ENCODE peak calls at places on chromosomes 12 and 14, in four cellular contexts. One of them, this sample, is unnamed.
A peak's percentile ranks its signal among the peaks of the same experiment; 100 is the strongest.

GRCh38 chr14:104115691-104116543 is 22.5 kb upstream of the KIF26A start:
- DNase-seq in kidney: peak; percentile 88
- DNase-seq in B cell: no peak
- DNase-seq in Caco-2: no peak
- DNase-seq in this sample: peak; percentile 82

GRCh38 chr12:10182662-10183061 is 3.8 kb downstream of the TMEM52B start:
- DNase-seq in kidney: no peak
- DNase-seq in B cell: no peak
- DNase-seq in Caco-2: no peak
- DNase-seq in this sample: no peak

GRCh38 chr12:78062781-78063180 is 232.1 kb downstream of the NAV3 start:
- DNase-seq in kidney: no peak
- DNase-seq in B cell: no peak
- DNase-seq in Caco-2: no peak
- DNase-seq in this sample: no peak

GRCh38 chr12:112854344-112854743 is 52.4 kb upstream of the OAS1 start:
- DNase-seq in kidney: no peak
- DNase-seq in B cell: no peak
- DNase-seq in Caco-2: no peak
- DNase-seq in this sample: no peak

GRCh38 chr14:85572845-85573244 is 42.9 kb downstream of the FLRT2 start:
- DNase-seq in kidney: no peak
- DNase-seq in B cell: no peak
- DNase-seq in Caco-2: no peak
- DNase-seq in this sample: no peak

GRCh38 chr12:89138048-89138852 is 214.1 kb downstream of the DUSP6 start:
- DNase-seq in kidney: no peak
- DNase-seq in B cell: no peak
- DNase-seq in Caco-2: no peak
- DNase-seq in this sample: no peak

GRCh38 chr12:113697646-113698504 is 226.2 kb upstream of the LHX5 start:
- DNase-seq in kidney: no peak
- DNase-seq in B cell: no peak
- DNase-seq in Caco-2: no peak
- DNase-seq in this sample: no peak

GRCh38 chr12:119980247-119980646 is 8.8 kb upstream of the BICDL1 start:
- DNase-seq in kidney: no peak
- DNase-seq in B cell: no peak
- DNase-seq in Caco-2: no peak
- DNase-seq in this sample: no peak

GRCh38 chr12:115308918-115309317 is 624.9 kb upstream of the TBX3 start:
- DNase-seq in kidney: no peak
- DNase-seq in B cell: no peak
- DNase-seq in Caco-2: no peak
- DNase-seq in this sample: no peak

GRCh38 chr14:24262821-24263733 is at the start of gene TGM1:
- DNase-seq in kidney: peak; percentile 54
- DNase-seq in B cell: no peak
- DNase-seq in Caco-2: peak; percentile 47
- DNase-seq in this sample: peak; percentile 81

GRCh38 chr14:23033801-23034497 is 751 bp downstream of the PSMB5 start:
- DNase-seq in kidney: no peak
- DNase-seq in B cell: no peak
- DNase-seq in Caco-2: no peak
- DNase-seq in this sample: no peak

GRCh38 chr12:103177624-103178023 is 220.2 kb downstream of the ASCL1 start:
- DNase-seq in kidney: no peak
- DNase-seq in B cell: no peak
- DNase-seq in Caco-2: no peak
- DNase-seq in this sample: no peak

GRCh38 chr12:55641595-55641994 is 4.9 kb downstream of the OR10P1 start:
- DNase-seq in kidney: no peak
- DNase-seq in B cell: no peak
- DNase-seq in Caco-2: no peak
- DNase-seq in this sample: no peak

GRCh38 chr12:24903305-24904088 is 45.4 kb downstream of the BCAT1 start:
- DNase-seq in kidney: no peak
- DNase-seq in B cell: no peak
- DNase-seq in Caco-2: no peak
- DNase-seq in this sample: no peak

GRCh38 chr12:128111951-128112350 is 155.0 kb upstream of the TMEM132C start:
- DNase-seq in kidney: no peak
- DNase-seq in B cell: no peak
- DNase-seq in Caco-2: no peak
- DNase-seq in this sample: no peak

GRCh38 chr12:53214221-53214620 is 7.2 kb upstream of the ITGB7 start:
- DNase-seq in kidney: peak; percentile 29
- DNase-seq in B cell: no peak
- DNase-seq in Caco-2: no peak
- DNase-seq in this sample: no peak

GRCh38 chr12:53213348-53213747 is 6.3 kb upstream of the ITGB7 start:
- DNase-seq in kidney: peak; percentile 93
- DNase-seq in B cell: peak; percentile 89
- DNase-seq in Caco-2: peak; percentile 80
- DNase-seq in this sample: no peak

GRCh38 chr12:53212931-53213330 is 5.9 kb upstream of the ITGB7 start:
- DNase-seq in kidney: peak; percentile 64
- DNase-seq in B cell: no peak
- DNase-seq in Caco-2: no peak
- DNase-seq in this sample: no peak

GRCh38 chr12:53210843-53211242 is 3.8 kb upstream of the ITGB7 start:
- DNase-seq in kidney: peak; percentile 44
- DNase-seq in B cell: no peak
- DNase-seq in Caco-2: no peak
- DNase-seq in this sample: no peak

GRCh38 chr12:53211476-53212381 is 4.7 kb upstream of the ITGB7 start:
- DNase-seq in kidney: peak; percentile 44
- DNase-seq in B cell: no peak
- DNase-seq in Caco-2: no peak
- DNase-seq in this sample: no peak
- TF ChIP-seq CTCF in kidney: peak; percentile 4
- TF ChIP-seq CTCF in B cell: peak; percentile 45
- TF ChIP-seq CTCF in Caco-2: peak; percentile 67
- TF ChIP-seq CTCF in this sample: peak; percentile 55

GRCh38 chr14:75926431-75926830 is 55.4 kb downstream of the TGFB3 start:
- DNase-seq in kidney: no peak
- DNase-seq in B cell: no peak
- DNase-seq in Caco-2: no peak
- DNase-seq in this sample: no peak
- TF ChIP-seq CTCF in kidney: no peak
- TF ChIP-seq CTCF in B cell: no peak
- TF ChIP-seq CTCF in Caco-2: no peak
- TF ChIP-seq CTCF in this sample: no peak

DNA sequence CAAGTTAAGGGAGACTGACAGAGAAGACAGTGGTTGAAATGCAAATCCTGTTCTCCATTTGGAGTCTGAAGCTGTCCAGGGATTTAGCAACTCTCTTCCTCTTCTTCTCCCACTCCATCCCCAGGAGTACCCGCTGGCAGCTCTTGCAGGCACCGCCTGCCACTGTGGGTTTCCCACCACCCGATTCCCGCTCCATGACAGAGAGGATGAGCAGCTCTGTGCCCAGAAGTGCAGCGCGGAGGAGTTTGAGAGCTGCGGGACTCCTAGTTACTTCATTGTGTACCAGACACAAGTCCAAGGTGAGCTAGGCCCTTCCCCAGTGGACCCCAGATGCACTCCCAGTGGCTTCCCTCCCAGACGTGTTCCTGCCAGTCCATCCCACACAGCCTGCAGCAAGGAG is 97.8 kb downstream of the WSCD2 start:
- DNase-seq in kidney: no peak
- DNase-seq in B cell: no peak
- DNase-seq in Caco-2: no peak
- DNase-seq in this sample: no peak
- TF ChIP-seq CTCF in kidney: no peak
- TF ChIP-seq CTCF in B cell: no peak
- TF ChIP-seq CTCF in Caco-2: no peak
- TF ChIP-seq CTCF in this sample: no peak

DNA sequence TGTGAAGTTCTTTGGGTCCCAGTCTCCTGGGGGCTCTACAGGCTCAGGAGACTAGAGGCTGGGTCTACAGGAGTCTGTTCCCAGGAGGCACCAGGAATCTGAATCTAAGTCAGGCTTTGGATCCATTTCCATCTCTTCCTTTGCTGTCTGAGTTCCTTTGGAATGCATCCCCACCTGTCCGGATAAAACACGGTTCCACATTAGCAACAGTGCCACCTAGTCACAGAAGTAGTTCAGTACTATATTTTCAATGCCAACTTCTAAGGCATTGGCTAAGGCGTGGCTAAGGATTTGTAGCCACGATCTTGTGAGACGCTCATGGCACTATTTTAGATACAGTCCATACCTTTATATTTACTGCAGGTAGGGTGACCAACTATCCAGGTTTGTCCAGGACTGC is 15.1 kb downstream of the ZC2HC1C start:
- DNase-seq in kidney: no peak
- DNase-seq in B cell: no peak
- DNase-seq in Caco-2: no peak
- DNase-seq in this sample: no peak
- TF ChIP-seq CTCF in kidney: peak; percentile 33
- TF ChIP-seq CTCF in B cell: no peak
- TF ChIP-seq CTCF in Caco-2: peak; percentile 7
- TF ChIP-seq CTCF in this sample: peak; percentile 51

GRCh38 chr14:97976861-97977260 is 1179.7 kb downstream of the VRK1 start:
- DNase-seq in kidney: no peak
- DNase-seq in B cell: no peak
- DNase-seq in Caco-2: no peak
- DNase-seq in this sample: no peak

GRCh38 chr14:97975960-97976359 is 1178.8 kb downstream of the VRK1 start:
- DNase-seq in kidney: no peak
- DNase-seq in B cell: no peak
- DNase-seq in Caco-2: no peak
- DNase-seq in this sample: no peak

GRCh38 chr14:97977711-97978261 is 1180.6 kb downstream of the VRK1 start:
- DNase-seq in kidney: peak; percentile 92
- DNase-seq in B cell: no peak
- DNase-seq in Caco-2: no peak
- DNase-seq in this sample: peak; percentile 75

DNA sequence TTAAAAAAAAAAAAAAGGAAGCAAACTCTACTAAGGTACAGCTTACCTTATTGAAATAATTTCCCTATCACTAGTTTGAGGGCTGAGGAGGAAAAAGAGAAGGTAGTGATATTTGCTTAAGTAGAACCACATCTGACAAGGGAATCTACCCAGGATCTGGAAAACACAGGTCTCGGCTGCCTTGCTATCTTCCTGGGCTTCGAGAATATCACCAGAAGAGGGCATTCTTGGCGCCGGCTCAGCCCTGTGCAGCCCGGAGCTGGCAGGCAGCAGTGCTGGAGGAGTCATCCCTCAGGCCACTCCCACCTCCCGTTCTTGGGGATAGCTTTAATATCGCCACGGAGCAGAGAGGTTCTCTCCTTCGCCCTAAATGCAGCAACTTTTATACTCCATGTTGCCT is 1181.2 kb downstream of the VRK1 start:
- DNase-seq in kidney: peak; percentile 91
- DNase-seq in B cell: no peak
- DNase-seq in Caco-2: peak; percentile 55
- DNase-seq in this sample: no peak
- TF ChIP-seq CTCF in kidney: peak; percentile 15
- TF ChIP-seq CTCF in B cell: no peak
- TF ChIP-seq CTCF in Caco-2: peak; percentile 29
- TF ChIP-seq CTCF in this sample: peak; percentile 74

DNA sequence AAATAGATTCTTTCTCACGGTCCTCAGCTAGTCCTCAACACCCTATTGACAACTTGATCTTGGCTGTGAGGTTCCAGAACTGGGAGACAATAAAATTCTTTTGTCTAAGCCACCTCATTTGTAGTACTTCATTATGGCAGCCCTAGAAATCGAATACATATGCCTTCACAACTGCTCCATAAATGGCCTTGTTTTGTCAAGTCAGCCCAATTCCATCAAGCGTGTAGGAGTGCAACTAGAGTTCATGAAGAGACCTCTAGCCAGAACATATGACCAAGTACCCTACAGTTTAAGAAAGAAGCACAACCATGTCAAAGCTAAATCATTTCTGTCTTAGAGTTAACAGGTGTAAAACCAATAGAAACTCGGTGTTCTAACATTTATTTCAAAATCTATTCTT is 45.0 kb upstream of the PLEKHA5 start:
- DNase-seq in kidney: no peak
- DNase-seq in B cell: no peak
- DNase-seq in Caco-2: no peak
- DNase-seq in this sample: no peak
- TF ChIP-seq CTCF in kidney: no peak
- TF ChIP-seq CTCF in B cell: no peak
- TF ChIP-seq CTCF in Caco-2: no peak
- TF ChIP-seq CTCF in this sample: no peak

GRCh38 chr12:76345569-76345968 is 2.6 kb downstream of the BBS10 start:
- DNase-seq in kidney: no peak
- DNase-seq in B cell: no peak
- DNase-seq in Caco-2: no peak
- DNase-seq in this sample: no peak

GRCh38 chr12:76346798-76347420 is 1.3 kb downstream of the BBS10 start:
- DNase-seq in kidney: no peak
- DNase-seq in B cell: peak; percentile 15
- DNase-seq in Caco-2: peak; percentile 45
- DNase-seq in this sample: no peak

GRCh38 chr12:76346236-76346635 is 2.0 kb downstream of the BBS10 start:
- DNase-seq in kidney: no peak
- DNase-seq in B cell: no peak
- DNase-seq in Caco-2: no peak
- DNase-seq in this sample: no peak

DNA sequence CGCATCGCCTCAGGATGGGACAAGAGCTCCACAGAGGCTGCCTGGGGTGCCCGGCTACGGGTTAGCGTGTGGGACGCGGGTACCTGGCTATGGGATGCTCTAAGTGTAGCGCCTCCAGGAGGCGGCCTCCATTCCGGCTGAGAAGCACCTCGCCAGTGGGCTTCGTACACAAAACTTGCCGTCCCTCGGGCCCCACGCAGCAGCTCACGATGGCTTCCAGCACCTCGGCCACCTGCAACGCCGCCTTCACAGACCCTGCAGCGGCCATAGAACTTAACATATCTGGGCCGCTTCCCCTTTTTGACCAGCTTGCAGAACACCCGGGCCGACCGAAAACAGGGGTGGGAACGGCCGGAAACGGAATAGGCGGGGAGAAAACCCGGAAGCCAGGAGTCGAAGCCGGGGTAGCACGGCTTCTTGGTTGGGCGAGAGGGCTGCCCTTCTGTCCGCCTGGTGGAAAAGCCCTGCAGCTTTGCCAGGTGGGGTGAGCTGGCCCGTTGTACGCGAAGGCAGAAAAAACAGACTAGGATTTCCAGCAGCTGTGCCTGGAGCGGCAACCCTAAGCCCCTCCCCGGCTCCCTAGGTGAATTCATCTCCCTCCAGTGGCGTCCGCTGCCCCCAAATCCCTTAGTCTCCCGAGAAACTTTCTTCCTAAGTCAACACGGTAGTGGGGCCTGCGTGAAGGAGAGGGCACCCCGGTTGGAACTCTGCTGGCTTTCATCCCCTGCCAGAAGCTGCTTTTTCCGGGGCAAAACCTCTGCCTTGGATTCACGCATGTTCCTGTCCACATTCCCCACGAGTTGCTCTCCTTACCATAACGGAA is at the start of gene BBS10:
- DNase-seq in kidney: peak; percentile 96
- DNase-seq in B cell: peak; percentile 90
- DNase-seq in Caco-2: peak; percentile 91
- DNase-seq in this sample: peak; percentile 96
- TF ChIP-seq CTCF in kidney: peak; percentile 11
- TF ChIP-seq CTCF in B cell: peak; percentile 9
- TF ChIP-seq CTCF in Caco-2: peak; percentile 63
- TF ChIP-seq CTCF in this sample: peak; percentile 82

GRCh38 chr14:25537846-25538455 is 488.0 kb upstream of the STXBP6 start:
- DNase-seq in kidney: no peak
- DNase-seq in B cell: no peak
- DNase-seq in Caco-2: peak; percentile 71
- DNase-seq in this sample: no peak
- TF ChIP-seq CTCF in kidney: no peak
- TF ChIP-seq CTCF in B cell: peak; percentile 12
- TF ChIP-seq CTCF in Caco-2: peak; percentile 87
- TF ChIP-seq CTCF in this sample: peak; percentile 40

This sample was measured in chondrocyte.